ENCODE peak calls at places on chromosomes 5 and 9, in five cellular contexts. E, F, D, C and H are unnamed samples.

GRCh38 chr9:128088253-128088945 is 20.4 kb downstream of the SLC25A25 start:
- DNase-seq in E (no peak), C (no peak), D (no peak), F (no peak), H (no peak)

GRCh38 chr5:35644543-35644942 is 26.9 kb downstream of the SPEF2 start:
- DNase-seq in F (no peak), C (no peak), E (no peak), D (no peak), H (no peak)

GRCh38 chr5:154514331-154514730 is 36.3 kb upstream of the HAND1 start:
- DNase-seq in E (no peak), D (no peak), F (no peak), C (no peak), H (no peak)

GRCh38 chr5:109805472-109805871 is 115.7 kb downstream of the MAN2A1 start:
- DNase-seq in C (no peak), F (no peak), E (no peak), D (no peak), H (no peak)

GRCh38 chr9:112839331-112839730 is 51.3 kb downstream of the SLC46A2 start:
- DNase-seq in C (no peak), D (no peak), E (no peak), F (no peak), H (no peak)

GRCh38 chr9:110977259-110977709 is 61.0 kb downstream of the LPAR1 start:
- DNase-seq in E (peak; percentile 27), F (no peak), C (peak; percentile 79), D (peak; percentile 70), H (peak; percentile 72)

GRCh38 chr5:56917534-56917933 is 8.1 kb downstream of the SETD9 start:
- DNase-seq in C (no peak), F (no peak), D (no peak), E (no peak), H (no peak)

GRCh38 chr5:44011518-44011917 is 377.7 kb downstream of the FGF10 start:
- DNase-seq in E (no peak), D (no peak), C (no peak), F (no peak), H (no peak)

GRCh38 chr9:96022445-96023031 is 147.0 kb downstream of the ERCC6L2 start:
- DNase-seq in C (no peak), F (no peak), D (no peak), E (no peak), H (no peak)

GRCh38 chr9:126563556-126563955 is 50.2 kb upstream of the LMX1B start:
- DNase-seq in F (no peak), E (no peak), C (no peak), D (no peak), H (no peak)

GRCh38 chr9:103898550-103898949 is 195.6 kb upstream of the SMC2 start:
- DNase-seq in D (no peak), F (no peak), C (no peak), E (no peak), H (no peak)

DNA sequence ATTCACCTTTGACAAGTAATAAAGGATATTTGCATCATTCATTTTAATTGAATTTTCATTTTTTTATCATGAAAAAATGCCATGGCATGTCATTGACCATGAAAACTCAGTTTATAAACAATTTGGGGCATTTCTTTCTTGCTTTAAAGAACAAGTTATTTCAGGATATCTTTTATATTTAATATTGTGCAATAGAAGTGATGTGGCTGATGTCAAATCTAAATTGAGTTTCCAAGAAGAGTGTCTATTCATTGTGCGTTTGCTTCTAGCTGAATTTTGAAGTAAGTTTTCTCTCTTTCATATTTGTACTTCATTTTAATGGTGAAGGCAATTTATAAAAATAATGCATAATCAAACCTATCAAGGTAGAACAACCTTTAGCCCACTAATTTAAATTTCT is 30.5 kb downstream of the MACIR start:
- DNase-seq in D (no peak), E (no peak), C (no peak), F (no peak), H (no peak)
- H3K27ac ChIP-seq in D (no peak overlapping the region), E (no peak overlapping the region), C (no peak overlapping the region), F (no peak overlapping the region), H (no peak overlapping the region)

GRCh38 chr9:34451545-34451944 is 6.8 kb downstream of the FAM219A start:
- DNase-seq in C (no peak), E (no peak), D (no peak), F (no peak), H (no peak)

GRCh38 chr9:34456746-34457145 is 1.6 kb downstream of the FAM219A start:
- DNase-seq in D (no peak), F (no peak), C (no peak), E (no peak), H (no peak)

GRCh38 chr9:34452568-34452967 is 5.8 kb downstream of the FAM219A start:
- DNase-seq in C (no peak), D (no peak), E (no peak), F (no peak), H (no peak)

GRCh38 chr9:34457266-34458012 is 931 bp downstream of the FAM219A start:
- DNase-seq in D (peak; percentile 66), C (no peak), F (peak; percentile 79), E (peak; percentile 59), H (peak; percentile 80)

GRCh38 chr9:34454571-34455065 is 3.8 kb downstream of the FAM219A start:
- DNase-seq in F (no peak), E (no peak), C (peak; percentile 39), D (no peak), H (no peak)
- TF ChIP-seq CTCF in F (no peak), E (no peak), C (peak; percentile 34), D (no peak), H (no peak)

DNA sequence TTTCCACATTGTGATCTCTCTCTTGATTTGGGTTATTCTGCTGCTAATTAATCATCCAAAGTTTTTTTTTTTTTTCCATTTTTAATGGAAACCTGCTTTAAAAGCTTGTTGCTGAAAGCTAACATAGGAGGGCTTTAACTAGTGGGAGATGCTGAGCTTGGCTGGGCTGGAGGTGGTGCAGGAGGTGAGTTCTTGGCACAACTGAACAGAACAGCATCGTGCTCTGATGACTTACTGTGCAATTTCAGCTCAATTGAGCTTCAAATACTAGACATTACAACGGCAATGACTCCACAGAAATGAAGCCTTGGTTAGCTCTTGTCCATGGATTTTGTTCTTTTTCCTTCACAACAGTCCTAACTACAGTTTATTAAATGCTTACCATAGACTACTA is 73.1 kb downstream of the PTPDC1 start:
- DNase-seq in E (no peak), C (no peak), F (no peak), D (no peak), H (no peak)
- H3K27ac ChIP-seq in E (peak overlapping the region; percentile 51), C (no peak overlapping the region), F (no peak overlapping the region), D (peak overlapping the region; percentile 64), H (peak overlapping the region; percentile 54)

DNA sequence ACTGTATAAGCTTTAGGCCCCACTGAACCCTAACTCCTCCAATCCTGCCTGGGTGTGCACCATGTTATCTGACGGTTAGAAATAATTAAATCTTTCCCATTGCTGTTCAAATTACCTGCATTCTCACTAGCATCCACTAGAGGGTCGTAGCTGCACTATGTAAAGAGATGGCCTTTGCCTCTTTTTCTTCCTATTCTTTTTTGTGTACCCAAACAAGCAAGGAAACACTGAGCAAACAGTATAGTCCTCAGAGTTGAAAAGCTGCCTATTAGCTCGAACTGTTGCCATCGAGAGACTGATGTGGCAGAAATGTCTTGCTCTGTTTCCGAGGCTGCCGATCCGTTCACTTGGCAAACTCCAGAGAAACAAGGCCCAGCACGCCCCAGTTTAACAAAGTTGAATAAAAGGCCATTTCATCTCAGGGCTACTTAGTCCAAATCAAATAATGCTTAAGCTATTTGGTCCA is 163.8 kb upstream of the TRPM3 start:
- DNase-seq in D (no peak), E (no peak), F (peak; percentile 55), C (peak; percentile 43), H (peak; percentile 44)
- TF ChIP-seq CTCF in D (no peak), E (peak; percentile 77), F (peak; percentile 72), C (peak; percentile 88), H (peak; percentile 82)

GRCh38 chr5:139655727-139656271 is 7.7 kb downstream of the CXXC5 start:
- DNase-seq in E (no peak), F (no peak), D (peak; percentile 85), C (no peak), H (peak; percentile 63)
- H3K27ac ChIP-seq in E (peak overlapping the region; percentile 97), F (no peak overlapping the region), D (peak overlapping the region; percentile 95), C (peak overlapping the region; percentile 36), H (peak overlapping the region; percentile 70)

GRCh38 chr5:15290953-15291352 is 209.0 kb upstream of the FBXL7 start:
- DNase-seq in C (no peak), F (peak; percentile 37), D (no peak), E (no peak), H (no peak)
- TF ChIP-seq CTCF in C (no peak), F (peak; percentile 64), D (no peak), E (no peak), H (no peak)